ENCODE peak calls at places on chromosomes 4 and X, in ten cellular contexts. Z is thyroid gland, L is lower leg skin, P is IMR-90, D is transverse colon, C is right lobe of liver, N is upper lobe of left lung, M is A549, E is suprapubic skin, F is heart left ventricle. H is an unnamed sample.

GRCh38 chrX:53440631-53441517 is 6.7 kb upstream of the HSD17B10 start:
- DNase-seq in Z (peak), L (peak), P (peak), D (peak), C (peak), N (peak), M (peak), E (peak), F (peak), H (peak)

GRCh38 chr4:153798901-153799707 is 10.2 kb upstream of the SFRP2 start:
- DNase-seq in Z (no peak), L (no peak), P (no peak), D (no peak), C (no peak), N (no peak), M (no peak), E (no peak), F (no peak), H (no peak)

GRCh38 chr4:75555294-75556164 is at the start of gene ODAPH:
- DNase-seq in Z (no peak), L (no peak), P (peak), D (peak), C (no peak), N (no peak), M (peak), E (no peak), F (no peak), H (no peak)

GRCh38 chr4:148922497-148922896 is 480.3 kb upstream of the NR3C2 start:
- DNase-seq in Z (no peak), L (no peak), P (no peak), D (no peak), C (no peak), N (no peak), M (no peak), E (no peak), F (no peak), H (no peak)

GRCh38 chr4:55312491-55313101 is 33.4 kb upstream of the SRD5A3 start:
- DNase-seq in Z (peak), L (peak), P (peak), D (peak), C (peak), N (peak), M (peak), E (peak), F (peak), H (peak)

GRCh38 chr4:137804906-137805511 is 272.7 kb upstream of the PCDH18 start:
- DNase-seq in Z (no peak), L (no peak), P (no peak), D (no peak), C (no peak), N (no peak), M (no peak), E (no peak), F (no peak), H (no peak)

GRCh38 chrX:27953161-27953560 is 28.1 kb downstream of the DCAF8L1 start:
- DNase-seq in Z (no peak), L (no peak), P (no peak), D (no peak), C (no peak), N (no peak), M (no peak), E (no peak), F (no peak), H (no peak)

GRCh38 chr4:66569228-66569627 is 898.9 kb upstream of the EPHA5 start:
- DNase-seq in Z (no peak), L (no peak), P (no peak), D (no peak), C (no peak), N (no peak), M (no peak), E (no peak), F (no peak), H (no peak)

GRCh38 chrX:9316096-9316495 is 148.8 kb upstream of the TBL1X start:
- DNase-seq in Z (no peak), L (no peak), P (no peak), D (no peak), C (no peak), N (peak), M (no peak), E (no peak), F (no peak), H (no peak)

GRCh38 chrX:41906515-41907165 is 16.7 kb downstream of the CASK start:
- DNase-seq in Z (no peak), L (no peak), P (no peak), D (no peak), C (no peak), N (no peak), M (peak), E (no peak), F (no peak), H (no peak)

GRCh38 chr4:107392951-107393350 is 327.1 kb downstream of the PAPSS1 start:
- DNase-seq in Z (no peak), L (peak), P (peak), D (no peak), C (no peak), N (no peak), M (no peak), E (peak), F (peak), H (no peak)

GRCh38 chrX:37361596-37361995 is 12.4 kb downstream of the PRRG1 start:
- DNase-seq in Z (no peak), L (no peak), P (peak), D (no peak), C (no peak), N (no peak), M (no peak), E (no peak), F (no peak), H (no peak)

GRCh38 chrX:152927858-152928760 is 30.2 kb downstream of the ZNF185 start:
- DNase-seq in Z (no peak), L (no peak), P (no peak), D (no peak), C (no peak), N (no peak), M (no peak), E (no peak), F (no peak), H (no peak)

GRCh38 chr4:184882276-184882675 is 56.5 kb upstream of the ACSL1 start:
- DNase-seq in Z (no peak), L (no peak), P (no peak), D (no peak), C (peak), N (no peak), M (no peak), E (no peak), F (no peak), H (no peak)

GRCh38 chr4:26503427-26503826 is 13.1 kb upstream of the CCKAR start:
- DNase-seq in Z (no peak), L (no peak), P (no peak), D (no peak), C (no peak), N (no peak), M (no peak), E (no peak), F (no peak), H (no peak)

GRCh38 chrX:16765618-16766017 is 20.6 kb upstream of the TXLNG start:
- DNase-seq in Z (no peak), L (no peak), P (no peak), D (no peak), C (no peak), N (no peak), M (no peak), E (no peak), F (no peak), H (no peak)

GRCh38 chr4:121668368-121669162 is 28.2 kb downstream of the ANXA5 start:
- DNase-seq in Z (no peak), L (no peak), P (peak), D (no peak), C (no peak), N (no peak), M (no peak), E (no peak), F (no peak), H (no peak)

GRCh38 chr4:94678896-94679295 is 78.9 kb upstream of the BMPR1B start:
- DNase-seq in Z (no peak), L (no peak), P (peak), D (no peak), C (no peak), N (no peak), M (no peak), E (no peak), F (no peak), H (no peak)

GRCh38 chr4:69060651-69061308 is 35.5 kb upstream of the UGT2B7 start:
- DNase-seq in Z (no peak), L (no peak), P (no peak), D (no peak), C (peak), N (no peak), M (peak), E (no peak), F (no peak), H (peak)

GRCh38 chrX:1623691-1624090 is 8.8 kb downstream of the ASMT start:
- DNase-seq in Z (no peak), L (no peak), P (no peak), D (no peak), C (no peak), N (no peak), M (no peak), E (no peak), F (no peak), H (no peak)

GRCh38 chrX:103002576-103002975 is 61.4 kb downstream of the BEX1 start:
- DNase-seq in Z (no peak), L (no peak), P (no peak), D (no peak), C (no peak), N (no peak), M (no peak), E (no peak), F (no peak), H (no peak)

GRCh38 chrX:141176586-141177451 is at the start of gene LDOC1:
- DNase-seq in Z (peak), L (peak), P (peak), D (peak), C (peak), N (peak), M (peak), E (peak), F (peak), H (peak)

GRCh38 chr4:5746829-5747745 is 36.1 kb downstream of the EVC start:
- DNase-seq in Z (no peak), L (peak), P (peak), D (no peak), C (no peak), N (no peak), M (no peak), E (no peak), F (no peak), H (no peak)

GRCh38 chrX:73214366-73215094 is at the start of gene NAP1L2:
- DNase-seq in Z (peak), L (peak), P (no peak), D (peak), C (peak), N (peak), M (peak), E (no peak), F (peak), H (no peak)

GRCh38 chr4:156672492-156672891 is 299.1 kb downstream of the PDGFC start:
- DNase-seq in Z (no peak), L (no peak), P (no peak), D (no peak), C (no peak), N (no peak), M (no peak), E (no peak), F (no peak), H (no peak)

GRCh38 chr4:147927377-147928137 is 195.7 kb downstream of the ARHGAP10 start:
- DNase-seq in Z (no peak), L (no peak), P (peak), D (no peak), C (no peak), N (no peak), M (peak), E (no peak), F (peak), H (no peak)

GRCh38 chr4:170089274-170089742 is 448 bp downstream of the AADAT start:
- DNase-seq in Z (peak), L (no peak), P (peak), D (peak), C (peak), N (no peak), M (peak), E (no peak), F (no peak), H (peak)

GRCh38 chr4:83894831-83895230 is 358.9 kb downstream of the GPAT3 start:
- DNase-seq in Z (peak), L (no peak), P (no peak), D (no peak), C (no peak), N (no peak), M (no peak), E (no peak), F (no peak), H (no peak)

GRCh38 chr4:111540661-111541060 is 604.6 kb upstream of the FAM241A start:
- DNase-seq in Z (no peak), L (no peak), P (no peak), D (no peak), C (no peak), N (no peak), M (no peak), E (no peak), F (no peak), H (no peak)
- TF ChIP-seq POLR2A in Z (no peak), L (no peak), P (no peak), D (no peak), C (no peak), N (no peak), M (no peak), E (no peak), F (no peak), H (no peak)

DNA sequence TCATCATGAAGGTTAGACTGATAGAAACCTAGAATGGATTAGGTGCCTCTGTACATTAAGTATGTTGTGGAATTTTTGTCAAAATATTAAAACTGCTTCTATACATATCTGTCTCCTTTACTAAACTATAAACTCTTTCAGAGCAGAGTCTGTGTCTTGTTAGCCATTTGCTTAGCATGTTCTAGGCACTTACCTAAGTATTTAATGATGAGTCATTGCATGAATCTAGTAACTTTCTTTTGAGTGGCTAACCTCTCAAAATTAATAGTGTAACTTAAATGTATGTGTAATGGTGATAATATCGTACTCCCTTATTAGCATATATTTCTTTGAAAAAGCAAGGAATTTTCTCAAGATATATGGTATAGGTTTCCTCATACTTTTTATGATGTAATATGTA is 57.8 kb downstream of the RAP1GDS1 start:
- DNase-seq in Z (no peak), L (no peak), P (no peak), D (no peak), C (no peak), N (no peak), M (no peak), E (no peak), F (no peak), H (no peak)
- TF ChIP-seq POLR2A in Z (no peak), L (no peak), P (no peak), D (no peak), C (no peak), N (no peak), M (no peak), E (no peak), F (no peak), H (no peak)

GRCh38 chrX:107627792-107628661 is at the start of gene PRPS1:
- DNase-seq in Z (peak), L (peak), P (peak), D (peak), C (peak), N (peak), M (peak), E (peak), F (peak), H (peak)
- TF ChIP-seq POLR2A in Z (peak), L (no peak), P (peak), D (peak), C (peak), N (peak), M (peak), E (no peak), F (no peak), H (peak)

GRCh38 chr4:22515888-22516541 is at the start of gene ADGRA3:
- DNase-seq in Z (peak), L (peak), P (peak), D (peak), C (peak), N (peak), M (peak), E (peak), F (peak), H (peak)
- TF ChIP-seq POLR2A in Z (peak), L (no peak), P (peak), D (peak), C (peak), N (peak), M (peak), E (no peak), F (no peak), H (no peak)